ENCODE peak calls at places on chromosomes 11 and 22, in nine cellular contexts. I is neural crest cell; W is CD4-positive, alpha-beta T cell; N is WTC11; X is right lobe of liver; R is lower leg skin; E is GM12865; D is GM23338; S is astrocyte of the spinal cord. K is an unnamed sample.

GRCh38 chr22:35903571-35904331 is 124.9 kb downstream of the RBFOX2 start:
- DNase-seq in I (no peak), W (no peak), N (no peak), X (no peak), R (no peak), E (no peak), D (no peak), S (no peak), K (no peak)

GRCh38 chr11:101034076-101034475 is 95.5 kb downstream of the PGR start:
- DNase-seq in I (no peak), W (no peak), N (peak), X (peak), R (peak), E (no peak), D (no peak), S (peak), K (no peak)

GRCh38 chr11:22162754-22163153 is 30.1 kb upstream of the ANO5 start:
- DNase-seq in I (no peak), W (no peak), N (no peak), X (no peak), R (no peak), E (no peak), D (no peak), S (no peak), K (no peak)

GRCh38 chr11:13343931-13344717 is 66.5 kb downstream of the BMAL1 start:
- DNase-seq in I (peak), W (peak), N (peak), X (peak), R (peak), E (peak), D (peak), S (peak), K (no peak)

GRCh38 chr11:32255876-32256275 is 165.0 kb downstream of the RCN1 start:
- DNase-seq in I (no peak), W (no peak), N (no peak), X (no peak), R (no peak), E (no peak), D (no peak), S (no peak), K (no peak)

GRCh38 chr22:43188829-43189545 is 2.1 kb upstream of the TTLL12 start:
- DNase-seq in I (no peak), W (no peak), N (no peak), X (no peak), R (no peak), E (no peak), D (no peak), S (no peak), K (no peak)

GRCh38 chr22:30519842-30520425 is 14.4 kb upstream of the SEC14L4 start:
- DNase-seq in I (no peak), W (no peak), N (no peak), X (no peak), R (no peak), E (no peak), D (no peak), S (no peak), K (no peak)

GRCh38 chr11:132140056-132140455 is 769.6 kb downstream of the NTM start:
- DNase-seq in I (no peak), W (no peak), N (no peak), X (no peak), R (no peak), E (peak), D (peak), S (no peak), K (no peak)

GRCh38 chr11:368414-369335 is 624 bp upstream of the B4GALNT4 start:
- DNase-seq in I (no peak), W (no peak), N (peak), X (no peak), R (no peak), E (no peak), D (no peak), S (no peak), K (no peak)

GRCh38 chr22:28116261-28116673 is 197.2 kb upstream of the PITPNB start:
- DNase-seq in I (no peak), W (no peak), N (no peak), X (no peak), R (peak), E (no peak), D (peak), S (peak), K (peak)

GRCh38 chr11:110337570-110338193 is 41.3 kb upstream of the RDX start:
- DNase-seq in I (no peak), W (no peak), N (no peak), X (no peak), R (no peak), E (peak), D (peak), S (peak), K (no peak)

GRCh38 chr11:78832226-78832947 is 257.7 kb upstream of the NARS2 start:
- DNase-seq in I (no peak), W (no peak), N (no peak), X (no peak), R (no peak), E (no peak), D (no peak), S (no peak), K (no peak)
- TF ChIP-seq CTCF in I (no peak), W (no peak), N (no peak), X (peak), R (no peak), E (no peak), D (peak), S (peak), K (no peak)

GRCh38 chr22:45103756-45104155 is 60.0 kb upstream of the NUP50 start:
- DNase-seq in I (no peak), W (no peak), N (peak), X (no peak), R (no peak), E (no peak), D (peak), S (no peak), K (no peak)
- TF ChIP-seq CTCF in I (no peak), W (no peak), N (no peak), X (no peak), R (no peak), E (no peak), D (peak), S (peak), K (no peak)

GRCh38 chr22:45490836-45491235 is 11.8 kb upstream of the FBLN1 start:
- DNase-seq in I (no peak), W (no peak), N (no peak), X (no peak), R (no peak), E (no peak), D (no peak), S (no peak), K (no peak)
- TF ChIP-seq CTCF in I (no peak), W (no peak), N (no peak), X (no peak), R (no peak), E (no peak), D (no peak), S (no peak), K (no peak)

GRCh38 chr11:70597006-70597555 is 198.8 kb downstream of the CTTN start:
- DNase-seq in I (no peak), W (no peak), N (no peak), X (no peak), R (no peak), E (no peak), D (no peak), S (no peak), K (no peak)
- TF ChIP-seq CTCF in I (no peak), W (no peak), N (no peak), X (no peak), R (no peak), E (no peak), D (no peak), S (no peak), K (no peak)

DNA sequence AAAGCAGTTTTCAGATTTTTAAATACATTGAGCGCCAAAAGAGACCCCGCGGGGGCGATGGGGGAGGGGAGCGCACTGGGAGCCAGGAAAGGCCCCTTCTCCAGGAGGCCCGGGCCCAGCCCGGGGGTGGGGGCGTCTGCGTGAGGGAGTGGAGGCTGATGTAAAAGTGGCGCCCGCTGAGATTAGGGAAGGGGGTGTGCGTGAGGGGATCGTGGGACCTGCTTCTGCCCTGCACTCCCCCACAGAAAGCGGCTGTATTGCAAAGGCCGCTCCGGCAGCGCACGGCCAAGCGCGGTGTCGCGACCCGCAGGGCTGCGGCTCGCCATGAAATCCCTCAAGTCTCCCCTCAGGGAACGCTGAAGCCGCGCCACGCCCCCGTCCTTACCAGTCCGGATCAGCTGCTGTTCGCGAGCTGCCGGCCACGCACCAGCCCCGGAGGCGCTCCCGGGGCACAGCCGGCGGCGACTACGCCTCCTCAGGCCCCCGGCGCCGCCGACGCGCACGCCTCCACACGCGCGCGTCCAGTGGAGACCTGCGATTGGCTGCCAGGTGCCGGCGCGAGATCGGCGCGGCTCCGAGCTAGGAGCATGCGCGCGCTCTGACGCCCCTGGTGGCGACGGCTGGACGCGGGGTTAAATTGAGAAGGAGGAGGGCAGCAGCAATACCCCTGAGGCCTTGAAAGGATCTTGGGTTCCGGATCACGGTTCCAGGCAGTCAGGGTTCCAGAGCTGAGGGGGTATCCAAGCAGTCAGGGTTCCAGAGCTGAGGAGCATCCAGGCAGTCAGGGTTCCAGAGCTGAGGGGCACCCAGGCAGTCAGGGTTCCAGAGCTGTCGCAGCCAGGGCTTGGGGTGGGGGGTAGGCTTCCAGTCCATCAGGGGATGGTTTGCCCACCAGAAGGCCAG is at the start of gene ZNF280B:
- DNase-seq in I (peak), W (peak), N (peak), X (peak), R (no peak), E (peak), D (peak), S (peak), K (peak)
- TF ChIP-seq CTCF in I (peak), W (peak), N (peak), X (peak), R (no peak), E (peak), D (peak), S (peak), K (peak)

GRCh38 chr11:115613986-115614625 is 109.9 kb upstream of the CADM1 start:
- DNase-seq in I (no peak), W (no peak), N (no peak), X (no peak), R (no peak), E (no peak), D (no peak), S (peak), K (no peak)
- TF ChIP-seq CTCF in I (no peak), W (no peak), N (no peak), X (no peak), R (no peak), E (no peak), D (no peak), S (peak), K (peak)

GRCh38 chr11:106581399-106581798 is 436.9 kb downstream of the GUCY1A2 start:
- DNase-seq in I (no peak), W (no peak), N (no peak), X (no peak), R (no peak), E (no peak), D (no peak), S (no peak), K (no peak)

DNA sequence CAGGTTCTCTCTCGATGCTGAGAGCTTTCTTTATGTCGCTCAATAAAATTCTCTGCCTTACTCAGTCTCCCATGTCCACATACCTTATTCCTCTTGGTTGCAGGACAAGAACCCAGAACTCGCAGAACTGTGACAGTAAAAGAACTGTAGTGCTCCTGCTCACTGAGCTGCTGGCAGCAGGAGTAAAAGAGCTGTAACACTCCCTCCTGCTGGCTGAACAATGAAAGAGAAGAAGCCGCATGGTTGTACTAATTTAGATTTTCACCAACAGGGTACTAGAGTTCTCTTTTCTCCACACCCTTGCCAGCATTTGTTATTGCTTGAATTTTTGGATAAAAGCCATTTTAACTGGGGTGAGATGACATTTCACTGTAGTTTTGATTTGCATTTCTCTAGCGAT is 433.2 kb downstream of the GUCY1A2 start:
- DNase-seq in I (no peak), W (no peak), N (no peak), X (no peak), R (no peak), E (no peak), D (peak), S (peak), K (no peak)
- TF ChIP-seq CTCF in I (peak), W (no peak), N (peak), X (no peak), R (no peak), E (peak), D (peak), S (peak), K (peak)

DNA sequence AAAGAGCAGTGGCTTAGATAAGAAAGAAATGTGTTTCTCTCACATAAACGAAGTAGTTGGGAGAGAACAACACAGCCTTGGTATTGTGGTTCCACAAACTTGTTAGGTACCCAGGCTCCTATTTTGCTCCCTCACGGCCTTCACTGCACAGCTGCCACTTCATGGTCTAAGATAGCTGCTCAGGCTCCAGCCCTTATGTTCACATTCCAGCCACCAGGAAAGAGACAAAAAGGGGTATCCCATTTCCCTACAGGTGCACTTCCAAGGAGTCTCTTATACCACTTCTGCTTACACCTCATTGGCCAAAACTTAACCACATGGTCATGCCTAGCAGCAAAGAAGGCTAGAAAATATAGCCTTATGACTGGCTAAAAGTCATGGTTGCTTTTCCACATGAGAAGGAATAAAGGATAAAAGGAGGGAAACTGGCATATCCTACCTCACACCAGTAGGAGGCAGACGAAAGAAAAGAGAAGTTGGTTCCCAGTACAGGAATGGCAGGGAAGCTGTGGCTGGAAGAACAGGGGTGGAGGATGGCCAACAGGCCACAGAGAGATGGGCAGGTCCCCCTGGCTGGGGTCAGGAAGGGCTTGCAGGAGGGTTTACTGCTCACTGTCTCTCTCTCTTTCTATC is 5.4 kb upstream of the HDHD5 start:
- DNase-seq in I (no peak), W (no peak), N (peak), X (no peak), R (no peak), E (no peak), D (peak), S (no peak), K (no peak)
- TF ChIP-seq CTCF in I (peak), W (no peak), N (peak), X (no peak), R (no peak), E (no peak), D (peak), S (peak), K (no peak)

GRCh38 chr11:61960532-61960931 is 6.9 kb downstream of the FTH1 start:
- DNase-seq in I (no peak), W (no peak), N (no peak), X (peak), R (peak), E (no peak), D (no peak), S (no peak), K (no peak)

GRCh38 chr11:61958590-61958989 is 8.4 kb downstream of the BEST1 start:
- DNase-seq in I (no peak), W (no peak), N (no peak), X (no peak), R (peak), E (no peak), D (no peak), S (no peak), K (no peak)

GRCh38 chr11:61959678-61960077 is 7.8 kb downstream of the FTH1 start:
- DNase-seq in I (no peak), W (no peak), N (peak), X (peak), R (no peak), E (no peak), D (no peak), S (no peak), K (no peak)

GRCh38 chr11:61957028-61957770 is 7.0 kb downstream of the BEST1 start:
- DNase-seq in I (no peak), W (no peak), N (no peak), X (no peak), R (no peak), E (no peak), D (no peak), S (no peak), K (no peak)

DNA sequence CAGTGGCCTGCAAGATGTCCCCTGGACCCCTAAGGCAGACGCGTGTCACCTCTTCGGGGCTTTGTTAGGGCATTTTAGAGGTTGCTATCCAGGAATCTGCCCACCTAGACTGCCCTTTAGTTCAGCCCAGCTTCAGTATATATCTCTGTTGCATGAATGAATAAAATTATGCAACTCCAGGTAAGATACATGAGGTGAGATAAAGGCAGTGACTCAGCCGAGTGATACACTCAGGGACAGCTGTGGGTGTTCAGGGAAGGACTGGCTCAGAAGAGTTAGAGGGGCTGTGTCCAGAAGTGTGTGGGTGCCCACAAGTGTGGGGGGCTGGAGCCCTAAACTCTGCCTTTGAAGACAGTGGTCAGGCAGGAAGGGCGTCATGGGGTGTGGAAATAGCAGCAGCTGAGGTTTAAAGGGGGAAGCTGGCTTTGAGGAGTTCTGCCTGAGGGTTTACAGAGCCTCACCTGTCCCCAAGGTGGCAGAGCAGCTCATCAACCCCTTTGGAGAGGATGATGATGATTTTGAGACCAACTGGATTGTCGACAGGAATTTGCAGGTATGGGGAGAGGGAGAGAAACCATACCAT is 8.3 kb downstream of the FTH1 start:
- DNase-seq in I (no peak), W (no peak), N (peak), X (peak), R (peak), E (no peak), D (peak), S (no peak), K (no peak)
- TF ChIP-seq CTCF in I (no peak), W (no peak), N (no peak), X (no peak), R (no peak), E (no peak), D (no peak), S (no peak), K (no peak)